ENCODE peak calls at places on chromosomes 3 and 15, in nine cellular contexts. O is OCI-LY7, W is PC-9, Z is psoas muscle, U is esophagus squamous epithelium, I is heart left ventricle, L is lower lobe of right lung, A is pancreas, J is fibroblast of lung. K is an unnamed sample.

GRCh38 chr3:147934316-147935188 is 525.4 kb downstream of the ZIC1 start:
- DNase-seq in O (no peak), W (no peak), Z (no peak), U (no peak), I (no peak), L (no peak), A (no peak), J (no peak), K (no peak)

GRCh38 chr3:5707794-5708193 is 520.3 kb downstream of the EDEM1 start:
- DNase-seq in O (no peak), W (no peak), Z (no peak), U (no peak), I (no peak), L (no peak), A (no peak), J (no peak), K (no peak)

GRCh38 chr15:85097706-85098105 is 116.0 kb downstream of the PDE8A start:
- DNase-seq in O (no peak), W (no peak), Z (no peak), U (no peak), I (no peak), L (no peak), A (no peak), J (peak; percentile 59), K (no peak)

GRCh38 chr3:159950156-159950898 is 38.3 kb upstream of the IL12A start:
- DNase-seq in O (peak; percentile 1), W (no peak), Z (no peak), U (no peak), I (no peak), L (no peak), A (no peak), J (no peak), K (no peak)

GRCh38 chr15:56871180-56871579 is 47.3 kb upstream of the TCF12 start:
- DNase-seq in O (no peak), W (peak; percentile 81), Z (no peak), U (no peak), I (no peak), L (no peak), A (no peak), J (peak; percentile 88), K (no peak)

GRCh38 chr3:126704494-126705214 is 614 bp downstream of the CHCHD6 start:
- DNase-seq in O (no peak), W (no peak), Z (no peak), U (no peak), I (no peak), L (no peak), A (no peak), J (peak; percentile 7), K (no peak)

GRCh38 chr15:42784705-42785104 is 47.8 kb upstream of the CDAN1 start:
- DNase-seq in O (no peak), W (no peak), Z (no peak), U (no peak), I (no peak), L (no peak), A (no peak), J (no peak), K (no peak)

GRCh38 chr15:78298983-78299301 is 467 bp downstream of the SKIC8 start:
- DNase-seq in O (peak; percentile 24), W (no peak), Z (no peak), U (no peak), I (no peak), L (no peak), A (no peak), J (peak; percentile 38), K (no peak)

GRCh38 chr3:39088889-39089288 is 18.5 kb downstream of the GORASP1 start:
- DNase-seq in O (no peak), W (no peak), Z (no peak), U (no peak), I (no peak), L (no peak), A (no peak), J (peak; percentile 5), K (no peak)

GRCh38 chr3:39086066-39086657 is 21.3 kb downstream of the GORASP1 start:
- DNase-seq in O (peak; percentile 91), W (no peak), Z (no peak), U (no peak), I (no peak), L (no peak), A (no peak), J (no peak), K (no peak)

GRCh38 chr3:39095146-39095677 is 12.2 kb downstream of the GORASP1 start:
- DNase-seq in O (no peak), W (no peak), Z (no peak), U (no peak), I (no peak), L (no peak), A (no peak), J (no peak), K (no peak)

GRCh38 chr3:39088456-39088855 is 19.0 kb downstream of the GORASP1 start:
- DNase-seq in O (no peak), W (no peak), Z (no peak), U (no peak), I (no peak), L (no peak), A (no peak), J (no peak), K (no peak)

GRCh38 chr3:39090922-39091321 is 16.5 kb downstream of the GORASP1 start:
- DNase-seq in O (no peak), W (no peak), Z (no peak), U (no peak), I (no peak), L (no peak), A (no peak), J (peak; percentile 16), K (no peak)
- H3K36me3 ChIP-seq in O (peaks cover 86% of the 10 kb centered on the region), W (no peaks in the 10 kb centered on the region), Z (peaks cover 100% of the 10 kb centered on the region), U (peaks cover 100% of the 10 kb centered on the region), I (peaks cover 88% of the 10 kb centered on the region), L (peaks cover 100% of the 10 kb centered on the region), A (peaks cover 3% of the 10 kb centered on the region), J (peaks cover 9% of the 10 kb centered on the region), K (no peaks in the 10 kb centered on the region)

DNA sequence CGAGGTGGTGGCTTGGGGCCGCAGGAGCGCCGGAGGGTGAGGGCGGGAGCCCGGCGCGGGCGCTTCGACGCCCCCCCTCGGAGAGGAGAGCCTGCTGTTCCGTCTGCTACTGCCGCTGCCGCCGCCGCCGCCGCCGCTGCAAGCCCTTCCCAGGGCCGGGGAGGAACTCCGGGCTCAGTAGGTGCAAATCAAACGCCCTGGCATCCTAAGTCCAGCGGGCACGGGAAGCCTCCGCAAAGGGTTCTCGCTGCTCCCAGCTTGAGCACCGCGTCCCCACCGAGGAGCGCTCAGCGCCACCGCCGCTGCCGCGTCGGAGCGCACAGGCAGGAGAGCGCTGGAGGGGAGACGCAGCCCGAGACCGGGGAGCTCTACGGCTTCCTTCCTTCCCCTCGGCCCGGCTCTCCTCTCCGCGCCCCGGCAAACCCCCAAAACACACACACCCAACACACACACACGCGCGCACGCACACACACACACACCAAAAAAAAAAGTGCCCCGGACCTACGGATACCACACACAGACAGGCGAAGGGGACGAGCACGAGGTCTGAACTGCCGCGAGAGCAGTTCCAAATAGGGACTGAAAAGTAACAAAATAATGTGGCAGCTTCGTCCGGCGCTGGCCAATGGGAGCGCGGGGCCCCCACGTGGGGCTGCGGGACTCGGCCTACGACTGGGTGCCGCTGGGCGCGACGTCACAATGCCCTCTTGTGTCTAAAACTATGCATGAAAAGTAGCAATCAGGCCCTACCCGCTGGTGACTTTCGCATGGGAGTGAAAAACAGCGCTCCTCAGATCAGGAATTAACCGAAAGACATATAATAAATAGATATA is at the start of gene TLE3:
- DNase-seq in O (peak; percentile 99), W (peak; percentile 91), Z (peak; percentile 98), U (peak; percentile 94), I (peak; percentile 99), L (peak; percentile 99), A (peak; percentile 98), J (peak; percentile 98), K (peak; percentile 99)
- TF ChIP-seq CTCF in O (peak; percentile 71), W (peak; percentile 55), Z (peak; percentile 42), U (peak; percentile 53), I (peak; percentile 57), L (peak; percentile 60), A (peak; percentile 11), J (peak; percentile 21), K (peak; percentile 48)

GRCh38 chr3:23662079-23662617 is 143.6 kb upstream of the UBE2E1 start:
- DNase-seq in O (no peak), W (no peak), Z (no peak), U (no peak), I (no peak), L (no peak), A (no peak), J (no peak), K (no peak)

GRCh38 chr3:23659840-23660430 is 145.8 kb upstream of the UBE2E1 start:
- DNase-seq in O (peak; percentile 52), W (no peak), Z (no peak), U (no peak), I (no peak), L (no peak), A (no peak), J (no peak), K (no peak)

GRCh38 chr3:23656821-23657220 is 148.9 kb upstream of the UBE2E1 start:
- DNase-seq in O (no peak), W (no peak), Z (no peak), U (no peak), I (no peak), L (no peak), A (no peak), J (no peak), K (no peak)

GRCh38 chr3:23657647-23658046 is 148.1 kb upstream of the UBE2E1 start:
- DNase-seq in O (no peak), W (no peak), Z (no peak), U (no peak), I (no peak), L (no peak), A (no peak), J (no peak), K (no peak)

DNA sequence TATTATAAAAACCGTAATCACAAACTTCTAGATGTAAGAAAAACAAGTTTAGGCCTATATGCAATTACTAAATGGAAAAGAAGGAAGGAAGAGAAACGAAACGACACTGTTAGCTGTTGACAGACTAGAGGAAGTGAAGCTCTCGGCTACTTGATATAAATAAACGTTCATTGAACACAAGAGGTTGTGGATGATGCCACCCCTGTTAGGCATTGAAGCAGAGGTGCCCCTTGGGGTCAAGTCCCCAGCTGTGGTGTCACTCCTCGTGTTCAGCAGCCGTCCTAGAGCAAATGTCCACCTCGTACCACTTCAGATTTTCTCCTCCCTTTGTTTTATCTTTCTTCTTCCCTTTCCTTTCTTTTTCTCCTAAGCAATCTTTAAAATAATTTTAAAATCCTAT is 146.5 kb upstream of the UBE2E1 start:
- DNase-seq in O (peak; percentile 96), W (no peak), Z (no peak), U (no peak), I (no peak), L (no peak), A (no peak), J (no peak), K (no peak)
- H3K4me1 ChIP-seq in O (peaks cover 93% of the 10 kb centered on the region), W (peaks cover 4% of the 10 kb centered on the region), Z (no peaks in the 10 kb centered on the region), U (peaks cover 6% of the 10 kb centered on the region), I (no peaks in the 10 kb centered on the region), L (no peaks in the 10 kb centered on the region), A (no peaks in the 10 kb centered on the region), J (peaks cover 2% of the 10 kb centered on the region), K (no peaks in the 10 kb centered on the region)

GRCh38 chr3:68988740-68989139 is 24.7 kb downstream of the EOGT start:
- DNase-seq in O (no peak), W (no peak), Z (no peak), U (no peak), I (no peak), L (no peak), A (no peak), J (peak; percentile 69), K (no peak)

GRCh38 chr3:68985391-68985790 is 28.1 kb downstream of the EOGT start:
- DNase-seq in O (no peak), W (no peak), Z (no peak), U (no peak), I (no peak), L (no peak), A (no peak), J (peak; percentile 46), K (no peak)

GRCh38 chr3:68984011-68984410 is 29.5 kb downstream of the EOGT start:
- DNase-seq in O (no peak), W (no peak), Z (no peak), U (no peak), I (no peak), L (no peak), A (no peak), J (no peak), K (no peak)

GRCh38 chr3:68986496-68987208 is 26.8 kb downstream of the EOGT start:
- DNase-seq in O (no peak), W (no peak), Z (no peak), U (no peak), I (no peak), L (no peak), A (no peak), J (no peak), K (no peak)

GRCh38 chr3:68987322-68987721 is 26.2 kb downstream of the EOGT start:
- DNase-seq in O (no peak), W (no peak), Z (no peak), U (no peak), I (no peak), L (no peak), A (no peak), J (no peak), K (no peak)
- H3K36me3 ChIP-seq in O (no peaks in the 10 kb centered on the region), W (no peaks in the 10 kb centered on the region), Z (peaks cover 88% of the 10 kb centered on the region), U (peaks cover 99% of the 10 kb centered on the region), I (peaks cover 64% of the 10 kb centered on the region), L (peaks cover 83% of the 10 kb centered on the region), A (no peaks in the 10 kb centered on the region), J (peaks cover 3% of the 10 kb centered on the region), K (no peaks in the 10 kb centered on the region)

K was measured in BE2C.